ENCODE peak calls at places on chromosomes 3 and 15, in seven cellular contexts. W is esophagus squamous epithelium, B is uterus, H is A549, S is lower leg skin, K is HFF-Myc, G is cardiac fibroblast. L is an unnamed sample.

GRCh38 chr3:112333386-112334334 is 704 bp downstream of the CD200 start:
- DNase-seq in S (no peak), K (no peak), W (no peak), H (no peak), G (peak; percentile 76), B (peak; percentile 36), L (peak; percentile 76)

GRCh38 chr3:6935964-6936363 is 75.0 kb downstream of the GRM7 start:
- DNase-seq in W (no peak), H (no peak), G (no peak), B (no peak), S (no peak), K (no peak), L (no peak)

GRCh38 chr3:155519081-155519480 is 225.6 kb upstream of the STRIT1 start:
- DNase-seq in G (no peak), H (no peak), K (no peak), B (no peak), W (no peak), S (no peak), L (no peak)

GRCh38 chr3:77186728-77187127 is 146.8 kb downstream of the ROBO2 start:
- DNase-seq in K (no peak), B (no peak), G (peak; percentile 8), H (no peak), S (no peak), W (no peak), L (no peak)

GRCh38 chr15:93973287-93973686 is 258.1 kb upstream of the MCTP2 start:
- DNase-seq in G (no peak), H (no peak), K (no peak), B (peak; percentile 77), W (no peak), S (peak; percentile 70), L (no peak)

GRCh38 chr3:42084593-42084992 is 6.6 kb upstream of the TRAK1 start:
- DNase-seq in K (no peak), G (no peak), S (no peak), B (no peak), H (no peak), W (no peak), L (no peak)

GRCh38 chr3:52240059-52240885 is 1.3 kb upstream of the TWF2 start:
- DNase-seq in H (peak; percentile 49), W (no peak), S (peak; percentile 78), K (peak; percentile 88), B (peak; percentile 72), G (peak; percentile 93), L (peak; percentile 69)

GRCh38 chr15:53580371-53580770 is 179.1 kb downstream of the WDR72 start:
- DNase-seq in B (no peak), G (no peak), S (no peak), K (no peak), W (no peak), H (peak; percentile 9), L (no peak)

GRCh38 chr15:96341465-96342142 is 11.1 kb downstream of the NR2F2 start:
- DNase-seq in S (no peak), H (no peak), B (no peak), W (no peak), G (peak; percentile 48), K (no peak), L (no peak)

GRCh38 chr3:127480196-127480933 is 110.2 kb downstream of the TPRA1 start:
- DNase-seq in S (no peak), W (no peak), G (no peak), B (no peak), H (no peak), K (no peak), L (peak; percentile 69)

GRCh38 chr3:170815340-170815739 is 54.7 kb downstream of the RPL22L1 start:
- DNase-seq in W (no peak), K (no peak), G (no peak), B (no peak), S (no peak), H (no peak), L (no peak)

GRCh38 chr3:47276558-47276957 is 6.0 kb downstream of the KIF9 start:
- DNase-seq in K (no peak), W (no peak), H (no peak), S (no peak), G (no peak), B (no peak), L (no peak)

GRCh38 chr3:44232407-44232806 is 9.3 kb upstream of the TOPAZ1 start:
- DNase-seq in B (no peak), K (no peak), G (no peak), S (no peak), H (no peak), W (no peak), L (no peak)

DNA sequence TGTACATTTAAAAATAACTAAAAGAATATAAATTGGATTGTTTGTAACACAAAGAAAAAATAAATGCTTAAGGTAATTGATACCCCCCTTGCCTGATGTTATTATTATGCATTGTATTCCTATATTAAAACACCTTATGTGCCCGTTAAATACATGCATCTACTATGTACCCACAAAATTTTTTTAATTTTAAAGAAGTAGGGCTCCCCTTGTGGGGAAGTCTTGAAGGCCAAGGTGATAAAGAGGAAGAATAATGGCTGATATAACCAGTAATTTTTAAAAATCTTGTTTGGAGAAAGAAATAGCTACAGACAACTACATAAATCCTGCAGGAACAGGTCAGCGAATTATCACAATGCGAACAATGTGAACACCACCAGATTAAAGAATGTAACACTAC is 451.7 kb upstream of the ARHGEF26 start:
- DNase-seq in H (no peak), S (no peak), G (no peak), K (no peak), B (no peak), W (no peak), L (no peak)
- TF ChIP-seq CTCF in H (no peak), S (no peak), G (no peak), K (peak; percentile 4), B (no peak), W (no peak), L (no peak)

GRCh38 chr15:29747837-29748417 is 74.3 kb downstream of the TJP1 start:
- DNase-seq in S (no peak), K (no peak), B (no peak), H (peak; percentile 31), W (no peak), G (peak; percentile 57), L (no peak)
- TF ChIP-seq CTCF in S (no peak), K (no peak), B (peak; percentile 36), H (peak; percentile 61), W (no peak), G (peak; percentile 44), L (no peak)

GRCh38 chr3:129052675-129053074 is 7.9 kb upstream of the GP9 start:
- DNase-seq in B (peak; percentile 48), K (no peak), W (no peak), G (peak; percentile 48), H (no peak), S (no peak), L (peak; percentile 55)

GRCh38 chr3:129051776-129052400 is 8.7 kb upstream of the GP9 start:
- DNase-seq in S (no peak), B (no peak), G (no peak), K (no peak), W (no peak), H (no peak), L (no peak)

GRCh38 chr3:129046732-129047552 is 13.6 kb upstream of the GP9 start:
- DNase-seq in K (no peak), S (no peak), G (no peak), B (no peak), H (no peak), W (no peak), L (peak; percentile 77)

GRCh38 chr3:129047553-129047839 is 13.1 kb upstream of the GP9 start:
- DNase-seq in G (no peak), S (no peak), W (no peak), H (no peak), B (no peak), K (no peak), L (no peak)

DNA sequence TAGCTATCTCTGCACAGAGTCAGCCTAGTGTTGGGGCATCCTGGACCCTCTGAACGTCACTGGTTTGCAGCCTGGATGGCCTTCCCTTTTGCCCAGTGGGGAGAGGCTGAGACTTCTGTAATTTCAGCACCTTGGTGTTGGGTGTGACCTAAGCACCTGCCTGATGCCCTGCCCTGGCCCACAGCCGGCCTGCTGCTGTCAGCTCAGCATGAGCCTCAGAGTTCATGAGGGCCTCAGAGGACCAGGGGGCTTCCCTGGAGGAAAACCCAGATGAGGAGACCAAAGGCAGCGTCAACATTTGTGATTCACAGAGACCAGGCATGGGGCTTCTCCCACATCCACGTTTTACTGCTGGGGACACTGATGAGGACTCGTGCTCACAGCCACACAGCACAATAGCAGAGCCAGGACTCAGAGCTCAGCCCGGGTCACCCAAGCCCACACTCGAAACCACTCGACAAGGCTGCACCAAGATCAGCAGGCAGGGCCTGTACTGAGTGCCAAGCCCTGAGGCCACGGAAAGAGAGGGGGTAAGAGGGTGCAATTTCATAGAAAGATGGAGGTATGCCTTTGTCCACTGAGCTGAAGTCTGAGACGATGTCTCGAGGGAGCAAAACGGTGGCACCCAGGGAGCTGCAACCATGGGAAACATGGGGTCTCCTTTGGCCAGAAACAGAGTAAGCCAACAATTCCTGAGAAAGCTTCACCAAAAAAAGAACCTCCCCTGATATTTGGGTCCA is 9.9 kb upstream of the GP9 start:
- DNase-seq in B (no peak), S (no peak), W (no peak), K (no peak), H (no peak), G (no peak), L (peak; percentile 51)
- TF ChIP-seq CTCF in B (no peak), S (no peak), W (no peak), K (no peak), H (no peak), G (no peak), L (no peak)

GRCh38 chr3:70006089-70006488 is 6.6 kb downstream of the SAMMSON start:
- DNase-seq in S (no peak), B (no peak), K (no peak), G (no peak), H (no peak), W (no peak), L (no peak)

GRCh38 chr3:70011582-70011981 is 12.0 kb downstream of the SAMMSON start:
- DNase-seq in K (no peak), S (no peak), G (no peak), W (no peak), B (no peak), H (no peak), L (no peak)
- TF ChIP-seq CTCF in K (no peak), S (no peak), G (no peak), W (no peak), B (no peak), H (no peak), L (no peak)

GRCh38 chr3:198079771-198080520 is 119.9 kb downstream of the LMLN start:
- DNase-seq in G (peak; percentile 5), K (no peak), S (no peak), B (peak; percentile 15), H (peak; percentile 18), W (no peak), L (no peak)
- TF ChIP-seq CTCF in G (no peak), K (no peak), S (no peak), B (no peak), H (no peak), W (no peak), L (no peak)

DNA sequence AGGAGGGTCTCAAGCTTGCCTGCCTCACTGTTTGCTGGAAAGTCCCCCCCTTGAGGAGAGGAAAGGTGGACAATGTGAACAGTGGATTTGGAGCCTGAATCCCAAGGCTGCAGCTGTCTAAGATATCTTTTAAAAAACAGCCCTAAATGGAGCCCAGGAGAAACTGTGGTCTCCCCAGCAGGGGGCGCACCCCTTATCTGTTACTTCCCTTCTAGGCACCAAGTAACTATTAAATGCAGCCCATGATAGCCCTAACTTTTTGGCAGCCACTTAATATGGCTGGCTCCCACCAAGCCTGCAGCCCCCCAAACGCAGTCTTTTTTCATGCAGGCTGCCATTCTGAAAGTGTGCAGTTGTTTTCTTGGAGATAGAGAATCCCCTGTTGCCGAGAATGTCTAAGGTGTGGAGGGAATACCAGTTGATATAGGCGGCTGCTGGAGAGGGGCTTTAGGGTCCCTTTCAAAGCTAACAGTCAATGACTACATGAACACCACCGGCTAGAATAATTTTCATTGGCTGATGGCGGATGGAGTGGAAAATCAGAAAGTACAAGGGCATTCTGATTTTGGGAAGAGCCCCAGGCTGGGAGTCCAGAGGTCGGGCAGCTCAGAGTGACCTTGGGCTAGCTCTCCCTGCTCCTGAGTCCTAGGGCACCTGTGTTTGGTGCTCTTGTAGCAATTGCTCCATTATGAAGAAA is 1.3 kb downstream of the RHCG start:
- DNase-seq in W (no peak), K (no peak), S (no peak), H (peak; percentile 62), G (no peak), B (no peak), L (no peak)
- TF ChIP-seq CTCF in W (peak; percentile 25), K (peak; percentile 55), S (no peak), H (peak; percentile 73), G (peak; percentile 53), B (no peak), L (no peak)